ENCODE peak calls at places on chromosomes 2 and 18, in four cellular contexts. W is adipocyte, P is A549, T is prostate gland. Z is an unnamed sample. For H3K4me1, the result is how much of the 10 kb centered on the place peaks cover.

GRCh38 chr2:166074430-166074829 is 53.4 kb downstream of the SCN1A start:
- DNase-seq in W (no peak), P (no peak), T (no peak), Z (no peak)

GRCh38 chr2:215435809-215436704 is at the start of gene FN1:
- DNase-seq in T (peak), W (peak), P (peak), Z (peak)

GRCh38 chr2:195956725-195957124 is 111.9 kb downstream of the DNAH7 start:
- DNase-seq in P (no peak), W (no peak), T (no peak), Z (no peak)

GRCh38 chr2:103166406-103167324 is 404.8 kb downstream of the TMEM182 start:
- DNase-seq in P (no peak), T (no peak), W (no peak), Z (peak)

GRCh38 chr2:230913406-230913805 is 11.6 kb downstream of the GPR55 start:
- DNase-seq in T (no peak), P (peak), W (no peak), Z (peak)

GRCh38 chr2:240143801-240144648 is 3.6 kb upstream of the OTOS start:
- DNase-seq in W (peak), P (peak), T (peak), Z (peak)

GRCh38 chr2:96161785-96162367 is 16.6 kb upstream of the DUSP2 start:
- DNase-seq in T (no peak), P (no peak), W (no peak), Z (peak)

GRCh38 chr2:186440506-186440905 is 45.6 kb upstream of the ZC3H15 start:
- DNase-seq in W (no peak), P (no peak), T (no peak), Z (no peak)

GRCh38 chr2:5818947-5819346 is 126.8 kb downstream of the SOX11 start:
- DNase-seq in W (peak), T (no peak), P (no peak), Z (no peak)

GRCh38 chr2:234691226-234691600 is 194.3 kb upstream of the ARL4C start:
- DNase-seq in W (no peak), P (no peak), T (peak), Z (no peak)

GRCh38 chr2:109614715-109615636 is 812 bp downstream of the SOWAHC start:
- DNase-seq in T (no peak), W (peak), P (peak), Z (peak)

GRCh38 chr18:66599190-66599589 is 4.7 kb downstream of the CDH19 start:
- DNase-seq in T (no peak), P (peak), W (no peak), Z (no peak)

GRCh38 chr18:54790109-54790508 is 38.2 kb upstream of the RAB27B start:
- DNase-seq in W (no peak), P (no peak), T (no peak), Z (no peak)

GRCh38 chr18:54787616-54788015 is 40.7 kb upstream of the RAB27B start:
- DNase-seq in W (peak), P (no peak), T (no peak), Z (no peak)

GRCh38 chr18:54783100-54783499 is 45.2 kb upstream of the RAB27B start:
- DNase-seq in T (no peak), P (no peak), W (no peak), Z (no peak)

GRCh38 chr18:54787098-54787497 is 41.2 kb upstream of the RAB27B start:
- DNase-seq in T (no peak), P (no peak), W (no peak), Z (no peak)

DNA sequence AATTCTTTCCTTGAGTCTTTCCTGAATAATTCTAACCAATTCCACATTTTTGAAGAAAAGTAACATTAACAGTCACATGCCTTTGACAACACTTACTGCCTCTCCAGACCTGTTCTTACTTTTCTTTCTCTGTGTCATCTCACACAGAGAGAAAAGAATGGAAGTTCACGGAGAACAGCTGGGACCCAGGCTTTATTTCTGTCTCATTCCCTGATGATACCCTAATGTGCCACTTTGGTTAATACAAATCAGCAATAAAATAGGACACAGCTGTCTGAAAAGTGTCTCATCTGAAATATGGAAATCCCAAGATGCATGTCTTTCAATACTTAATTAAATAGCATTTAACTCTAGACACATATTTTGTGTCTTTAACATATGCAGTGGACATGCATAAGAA is 42.1 kb upstream of the RAB27B start:
- DNase-seq in W (no peak), T (no peak), P (no peak), Z (no peak)
- H3K4me1 ChIP-seq in W (under half), T (under half), P (under half), Z (under half)

DNA sequence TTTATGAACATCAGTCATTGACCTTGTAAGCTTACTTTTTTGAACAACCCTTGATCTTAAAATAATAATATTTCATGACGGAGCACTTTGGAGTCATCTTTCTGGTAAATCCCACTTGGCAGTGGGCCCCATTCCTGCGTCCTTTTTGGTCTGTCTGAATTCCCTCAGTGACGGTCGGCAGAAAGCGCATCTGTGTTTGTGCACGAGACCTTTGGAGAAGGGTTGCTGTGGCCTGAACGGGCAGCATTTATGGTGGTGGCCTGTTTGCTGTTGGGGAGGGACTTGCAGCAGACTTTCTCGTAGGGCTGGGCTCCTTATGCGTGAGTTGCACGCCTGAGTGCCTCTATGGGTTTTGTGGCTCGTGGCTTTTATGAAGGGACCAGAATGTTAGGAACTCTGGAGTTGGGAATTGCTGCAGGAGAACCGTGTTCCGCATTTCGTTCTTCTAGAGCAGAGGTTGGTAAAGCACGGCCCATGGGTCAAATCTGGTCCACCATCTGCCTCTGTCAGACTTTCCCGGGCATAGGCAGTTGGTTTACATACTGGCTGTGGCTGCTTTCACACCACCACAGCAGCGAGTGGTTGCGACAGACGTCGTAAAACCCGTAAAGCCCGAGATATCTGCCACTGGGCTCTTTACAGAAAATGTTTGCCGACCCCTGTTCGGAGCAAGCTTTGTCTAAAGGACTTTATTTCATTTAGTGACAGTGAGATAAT is 30.8 kb downstream of the LPIN1 start:
- DNase-seq in W (no peak), P (no peak), T (no peak), Z (peak)
- H3K4me1 ChIP-seq in W (under half), P (under half), T (under half), Z (under half)

GRCh38 chr2:54381293-54381692 is 74.8 kb upstream of the SPTBN1 start:
- DNase-seq in W (no peak), P (no peak), T (no peak), Z (no peak)
- H3K4me1 ChIP-seq in W (under half), P (under half), T (under half), Z (under half)

DNA sequence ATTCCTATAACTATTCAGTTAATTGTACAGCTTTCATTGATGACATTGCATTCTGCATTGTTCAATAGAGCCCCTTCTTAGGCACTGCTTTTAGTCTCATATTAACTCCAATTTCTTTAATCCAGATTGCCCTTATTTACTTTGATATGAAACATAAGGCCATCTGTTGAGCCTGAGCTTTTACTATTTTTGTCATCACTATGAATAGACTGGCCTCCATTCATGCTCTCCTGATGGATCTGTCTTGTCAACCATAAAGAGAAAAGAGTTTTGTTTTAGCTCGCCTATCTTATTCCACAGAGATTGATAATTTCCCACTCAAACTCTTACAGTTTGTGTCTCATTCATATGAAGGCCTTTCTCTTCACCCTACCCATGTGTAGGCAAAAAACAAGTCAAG is 159.2 kb upstream of the DTNA start:
- DNase-seq in W (no peak), P (no peak), T (no peak), Z (no peak)
- H3K4me1 ChIP-seq in W (under half), P (under half), T (under half), Z (under half)

GRCh38 chr2:13667415-13667757 is 950.6 kb downstream of the TRIB2 start:
- DNase-seq in W (no peak), T (no peak), P (no peak), Z (no peak)
- H3K4me1 ChIP-seq in W (under half), T (under half), P (under half), Z (under half)

GRCh38 chr2:38093503-38093902 is 17.6 kb upstream of the CYP1B1 start:
- DNase-seq in W (peak), T (no peak), P (no peak), Z (no peak)
- H3K4me1 ChIP-seq in W (half or more), T (under half), P (under half), Z (under half)

DNA sequence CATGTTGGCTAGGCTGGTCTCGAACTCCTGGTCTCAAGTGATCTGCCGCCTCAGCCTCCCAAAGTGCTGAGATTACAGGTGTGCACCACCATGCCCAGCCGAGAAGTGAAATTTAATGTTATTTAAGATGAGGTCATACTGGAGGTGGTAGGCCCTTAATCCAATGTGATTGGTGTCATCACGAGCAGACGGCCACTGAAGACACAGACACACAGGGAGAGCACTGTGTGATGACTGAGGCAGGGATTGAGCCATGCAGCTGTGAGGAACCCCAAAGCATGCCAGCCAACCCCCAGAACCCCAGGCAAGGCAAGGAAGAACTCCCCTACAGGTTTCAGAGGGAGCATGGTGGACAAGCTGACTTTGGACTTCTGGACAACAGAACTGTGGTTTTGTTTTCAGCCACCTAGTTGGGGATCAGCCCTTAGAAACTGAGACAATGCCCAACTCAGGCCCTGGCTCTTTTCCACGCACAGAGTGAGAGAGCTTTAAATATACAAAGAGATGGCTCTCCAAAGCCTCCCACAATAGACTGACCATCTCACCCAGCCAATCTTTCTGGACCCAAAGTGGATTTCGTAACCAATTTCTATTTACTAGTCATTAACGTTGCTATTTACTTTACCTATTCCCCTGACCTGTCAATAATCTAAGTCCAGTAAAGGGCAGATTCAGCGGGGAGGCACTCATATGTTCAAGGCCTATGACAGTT is 34.2 kb downstream of the TBC1D8 start:
- DNase-seq in P (peak), W (no peak), T (no peak), Z (no peak)
- H3K4me1 ChIP-seq in P (half or more), W (half or more), T (under half), Z (under half)

GRCh38 chr2:218261424-218262273 is 834 bp downstream of the GPBAR1 start:
- DNase-seq in T (no peak), W (no peak), P (no peak), Z (no peak)
- H3K4me1 ChIP-seq in T (under half), W (half or more), P (under half), Z (under half)

Z was measured in small intestine.